ENCODE peak calls at places on chromosomes 5 and 9, in six cellular contexts. Z, E, W, I, X and H are unnamed samples.

GRCh38 chr9:135664801-135665794 is 2.0 kb downstream of the LCN9 start:
- DNase-seq in Z (no peak), E (no peak), W (no peak), I (no peak), X (no peak), H (no peak)

GRCh38 chr5:31614147-31615030 is 24.5 kb upstream of the PDZD2 start:
- DNase-seq in Z (no peak), E (no peak), W (no peak), I (no peak), X (no peak), H (no peak)

GRCh38 chr5:120605325-120606079 is 141.4 kb downstream of the PRR16 start:
- DNase-seq in Z (no peak), E (no peak), W (no peak), I (no peak), X (no peak), H (peak; percentile 23)

GRCh38 chr9:79662553-79662956 is 90.8 kb downstream of the TLE4 start:
- DNase-seq in Z (no peak), E (no peak), W (peak; percentile 8), I (no peak), X (no peak), H (no peak)

GRCh38 chr9:16029796-16030363 is 477.0 kb downstream of the CCDC171 start:
- DNase-seq in Z (no peak), E (no peak), W (no peak), I (no peak), X (no peak), H (no peak)

GRCh38 chr9:114588150-114588663 is 638 bp downstream of the ATP6V1G1 start:
- DNase-seq in Z (no peak), E (no peak), W (no peak), I (no peak), X (no peak), H (peak; percentile 15)

GRCh38 chr5:149399775-149400174 is 20.7 kb upstream of the IL17B start:
- DNase-seq in Z (no peak), E (no peak), W (no peak), I (no peak), X (peak; percentile 23), H (no peak)

GRCh38 chr9:99158629-99159028 is 53.7 kb downstream of the TGFBR1 start:
- DNase-seq in Z (no peak), E (no peak), W (no peak), I (no peak), X (no peak), H (no peak)

GRCh38 chr5:158317507-158317906 is 458.6 kb upstream of the CLINT1 start:
- DNase-seq in Z (no peak), E (no peak), W (no peak), I (no peak), X (no peak), H (no peak)

GRCh38 chr5:143205386-143205785 is 198.1 kb downstream of the NR3C1 start:
- DNase-seq in Z (no peak), E (no peak), W (no peak), I (no peak), X (no peak), H (peak; percentile 92)

GRCh38 chr5:126403871-126404270 is 19.3 kb upstream of the GRAMD2B start:
- DNase-seq in Z (no peak), E (no peak), W (no peak), I (no peak), X (no peak), H (peak; percentile 48)

GRCh38 chr5:147460380-147460779 is 49.5 kb downstream of the DPYSL3 start:
- DNase-seq in Z (no peak), E (no peak), W (no peak), I (no peak), X (no peak), H (no peak)

GRCh38 chr5:83090169-83090568 is 12.8 kb downstream of the XRCC4 start:
- DNase-seq in Z (no peak), E (no peak), W (no peak), I (no peak), X (no peak), H (no peak)

GRCh38 chr5:158013939-158014338 is 155.0 kb upstream of the CLINT1 start:
- DNase-seq in Z (no peak), E (peak; percentile 9), W (peak; percentile 25), I (peak; percentile 57), X (peak; percentile 54), H (peak; percentile 36)

GRCh38 chr5:168224110-168224509 is 67.3 kb upstream of the WWC1 start:
- DNase-seq in Z (no peak), E (no peak), W (no peak), I (no peak), X (no peak), H (no peak)

GRCh38 chr9:4666042-4666699 is at the start of gene SPATA6L:
- DNase-seq in Z (no peak), E (peak; percentile 63), W (peak; percentile 54), I (no peak), X (peak; percentile 81), H (peak; percentile 29)

GRCh38 chr5:7868773-7869473 is at the start of the genes FASTKD3 and MTRR:
- DNase-seq in Z (peak; percentile 84), E (peak; percentile 87), W (peak; percentile 88), I (peak; percentile 80), X (peak; percentile 95), H (peak; percentile 92)

GRCh38 chr9:73402081-73403028 is 250.7 kb downstream of the ANXA1 start:
- DNase-seq in Z (no peak), E (no peak), W (no peak), I (no peak), X (no peak), H (no peak)

GRCh38 chr9:86434039-86434726 is 80.0 kb upstream of the TUT7 start:
- DNase-seq in Z (no peak), E (peak; percentile 22), W (peak; percentile 24), I (no peak), X (peak; percentile 55), H (peak; percentile 73)

GRCh38 chr5:177476531-177477233 is 3.2 kb upstream of the DBN1 start:
- DNase-seq in Z (no peak), E (no peak), W (no peak), I (no peak), X (no peak), H (peak; percentile 51)

GRCh38 chr5:126947146-126948010 is 83.0 kb downstream of the MARCHF3 start:
- DNase-seq in Z (no peak), E (no peak), W (no peak), I (no peak), X (no peak), H (no peak)

GRCh38 chr9:95477885-95478790 is 38.6 kb downstream of the PTCH1 start:
- DNase-seq in Z (no peak), E (no peak), W (no peak), I (no peak), X (no peak), H (no peak)

GRCh38 chr5:78286288-78286687 is 8.2 kb downstream of the AP3B1 start:
- DNase-seq in Z (no peak), E (no peak), W (no peak), I (no peak), X (no peak), H (no peak)

GRCh38 chr5:8943301-8943700 is 602.6 kb downstream of the SEMA5A start:
- DNase-seq in Z (no peak), E (no peak), W (no peak), I (no peak), X (no peak), H (peak; percentile 52)

GRCh38 chr5:135399838-135400542 is 959 bp upstream of the MACROH2A1 start:
- DNase-seq in Z (no peak), E (no peak), W (no peak), I (no peak), X (no peak), H (no peak)

GRCh38 chr5:31851290-31851689 is 212.4 kb downstream of the PDZD2 start:
- DNase-seq in Z (no peak), E (no peak), W (no peak), I (no peak), X (no peak), H (no peak)

GRCh38 chr9:125963932-125964331 is 216.8 kb downstream of the PBX3 start:
- DNase-seq in Z (no peak), E (no peak), W (no peak), I (no peak), X (no peak), H (no peak)

GRCh38 chr5:179530069-179530998 is 20.0 kb upstream of the RUFY1 start:
- DNase-seq in Z (peak; percentile 24), E (peak; percentile 73), W (peak; percentile 59), I (no peak), X (peak; percentile 67), H (no peak)

GRCh38 chr9:124122321-124122720 is 110.8 kb downstream of the LHX2 start:
- DNase-seq in Z (no peak), E (no peak), W (no peak), I (no peak), X (no peak), H (peak; percentile 16)

GRCh38 chr5:128084228-128085167 is 932 bp downstream of the SLC12A2 start:
- DNase-seq in Z (peak; percentile 18), E (peak; percentile 37), W (peak; percentile 51), I (no peak), X (peak; percentile 60), H (peak; percentile 25)

GRCh38 chr9:123784513-123784912 is 145.4 kb downstream of the DENND1A start:
- DNase-seq in Z (no peak), E (no peak), W (no peak), I (no peak), X (no peak), H (peak; percentile 91)